ENCODE peak calls at places on chromosomes 13 and 19, in seven cellular contexts. N, R, Y, D, W, F and O are unnamed samples.

GRCh38 chr13:32010137-32010536 is 21.4 kb upstream of the FRY start:
- DNase-seq in F (peak; percentile 23), D (no peak), W (no peak), R (no peak), N (no peak), Y (no peak), O (no peak)

GRCh38 chr13:113918580-113918979 is 54.7 kb upstream of the GAS6 start:
- DNase-seq in W (no peak), Y (no peak), D (no peak), N (no peak), F (no peak), R (no peak), O (no peak)

GRCh38 chr13:57748096-57748495 is 116.6 kb downstream of the PCDH17 start:
- DNase-seq in W (no peak), N (no peak), R (no peak), D (no peak), Y (no peak), F (no peak), O (no peak)

GRCh38 chr19:2255982-2256685 is at the start of gene JSRP1:
- DNase-seq in R (no peak), F (no peak), N (no peak), Y (no peak), W (no peak), D (no peak), O (no peak)

GRCh38 chr13:24165746-24166145 is 5.2 kb downstream of the SPATA13 start:
- DNase-seq in N (no peak), F (peak; percentile 35), D (no peak), R (no peak), W (peak; percentile 91), Y (no peak), O (no peak)

GRCh38 chr13:66972659-66973058 is 257.5 kb downstream of the PCDH9 start:
- DNase-seq in Y (no peak), N (no peak), W (no peak), D (no peak), R (no peak), F (peak; percentile 37), O (no peak)

GRCh38 chr19:4009990-4010807 is 2.7 kb downstream of the PIAS4 start:
- DNase-seq in Y (no peak), W (no peak), D (no peak), F (peak; percentile 53), N (no peak), R (no peak), O (no peak)

GRCh38 chr19:19040417-19040816 is 7.0 kb downstream of the ARMC6 start:
- DNase-seq in F (peak; percentile 96), N (no peak), Y (no peak), D (no peak), R (peak; percentile 76), W (peak; percentile 81), O (no peak)

GRCh38 chr13:102318233-102318632 is 83.6 kb downstream of the FGF14 start:
- DNase-seq in D (no peak), W (no peak), Y (no peak), R (no peak), N (no peak), F (no peak), O (no peak)

GRCh38 chr19:19403373-19403901 is 2.0 kb upstream of the GATAD2A start:
- DNase-seq in Y (no peak), R (no peak), W (peak; percentile 48), D (peak; percentile 56), N (no peak), F (peak; percentile 27), O (no peak)

GRCh38 chr13:102825400-102825799 is 20.4 kb upstream of the ERCC5 start:
- DNase-seq in N (no peak), R (no peak), W (no peak), D (no peak), F (no peak), Y (no peak), O (no peak)

GRCh38 chr13:25249001-25249543 is 38.2 kb downstream of the MTMR6 start:
- DNase-seq in W (peak; percentile 41), F (peak; percentile 73), Y (no peak), D (peak; percentile 49), N (no peak), R (peak; percentile 19), O (peak; percentile 48)

GRCh38 chr13:33213797-33214196 is 71.8 kb downstream of the STARD13 start:
- DNase-seq in D (no peak), R (no peak), N (no peak), F (peak; percentile 61), W (no peak), Y (no peak), O (no peak)

GRCh38 chr19:51703655-51704515 is 10.8 kb downstream of the SPACA6 start:
- DNase-seq in N (peak; percentile 98), D (peak; percentile 89), Y (peak; percentile 95), W (peak; percentile 92), F (peak; percentile 98), R (peak; percentile 77), O (peak; percentile 97)

GRCh38 chr13:97953376-97953970 is at the start of gene IPO5:
- DNase-seq in R (no peak), D (no peak), W (no peak), N (no peak), F (peak; percentile 74), Y (peak; percentile 3), O (no peak)

DNA sequence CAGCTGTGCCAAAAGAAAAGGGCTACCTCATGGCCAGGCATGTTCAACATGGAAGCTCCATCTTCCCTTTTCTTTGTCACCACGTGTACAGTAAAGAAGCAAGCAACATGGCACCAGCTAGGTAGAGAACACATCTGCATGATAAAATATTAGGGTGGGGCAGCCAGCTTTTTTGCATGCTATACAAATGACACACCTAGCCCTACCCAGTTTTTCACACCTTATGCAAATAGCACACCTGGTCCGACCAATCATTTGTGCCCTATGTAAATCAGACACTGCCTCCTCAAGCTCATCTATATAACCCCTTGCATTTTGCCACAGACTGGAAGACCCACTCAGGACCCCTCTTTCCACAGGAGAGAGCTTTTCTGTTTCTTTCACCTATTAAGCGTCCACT is 85.5 kb downstream of the STOML3 start:
- DNase-seq in F (no peak), R (no peak), Y (no peak), N (no peak), W (no peak), D (no peak), O (no peak)
- TF ChIP-seq CTCF in F (no peak), R (no peak), Y (no peak), N (no peak), W (no peak), D (no peak), O (no peak)

DNA sequence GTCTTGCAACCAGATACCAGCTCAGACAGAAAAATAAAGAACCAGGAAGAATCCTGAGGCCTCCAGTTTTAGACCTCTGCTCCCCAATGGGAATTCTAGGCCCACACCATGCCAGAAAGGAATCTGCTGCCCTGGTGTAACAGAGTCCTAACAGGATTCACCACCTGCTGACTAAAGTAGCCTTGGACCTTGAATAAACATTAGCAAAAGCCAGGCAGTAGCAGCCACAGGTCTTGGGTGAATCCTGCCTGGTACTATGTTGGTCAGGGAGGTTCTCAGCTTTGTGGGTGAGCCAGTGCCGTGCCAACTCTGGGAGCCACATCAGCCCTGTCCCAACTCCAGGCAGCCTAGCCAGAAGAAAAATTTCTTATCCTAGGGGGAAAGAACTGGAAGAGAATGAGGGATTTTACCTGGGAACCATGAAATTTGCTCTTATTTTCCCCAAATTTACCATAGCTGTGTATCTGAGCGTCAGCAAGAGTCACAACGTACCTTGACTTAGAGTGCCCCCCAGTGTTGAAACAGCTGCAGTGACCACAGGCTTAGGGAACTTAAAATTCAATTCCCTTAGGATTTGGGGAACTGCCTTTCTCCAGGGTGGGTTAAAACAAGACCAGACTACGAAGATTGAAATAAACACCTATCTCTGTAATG is 1895.6 kb upstream of the PRR20A start:
- DNase-seq in F (no peak), Y (peak; percentile 14), R (peak; percentile 1), N (peak; percentile 42), W (no peak), D (no peak), O (peak; percentile 0)
- TF ChIP-seq CTCF in F (no peak), Y (peak; percentile 35), R (peak; percentile 45), N (peak; percentile 69), W (no peak), D (peak; percentile 15), O (peak; percentile 7)

GRCh38 chr13:46962286-46962941 is 65.6 kb upstream of the HTR2A start:
- DNase-seq in D (peak; percentile 67), F (peak; percentile 41), W (peak; percentile 57), N (no peak), Y (no peak), R (no peak), O (peak; percentile 40)
- TF ChIP-seq CTCF in D (peak; percentile 32), F (peak; percentile 62), W (peak; percentile 28), N (no peak), Y (peak; percentile 43), R (peak; percentile 36), O (peak; percentile 56)

GRCh38 chr13:27171830-27172494 is 351 bp upstream of the USP12 start:
- DNase-seq in R (peak; percentile 62), N (peak; percentile 96), W (peak; percentile 97), Y (peak; percentile 94), F (peak; percentile 92), D (peak; percentile 88), O (peak; percentile 97)
- TF ChIP-seq CTCF in R (peak; percentile 59), N (no peak), W (no peak), Y (no peak), F (no peak), D (no peak), O (peak; percentile 21)

GRCh38 chr19:14073232-14073924 is 792 bp downstream of the MISP3 start:
- DNase-seq in D (peak; percentile 74), F (peak; percentile 83), Y (peak; percentile 88), W (peak; percentile 78), R (no peak), N (peak; percentile 76), O (peak; percentile 89)
- TF ChIP-seq CTCF in D (peak; percentile 38), F (peak; percentile 9), Y (no peak), W (peak; percentile 7), R (peak; percentile 32), N (peak; percentile 45), O (peak; percentile 65)

GRCh38 chr19:45816236-45817009 is 1.3 kb upstream of the RSPH6A start:
- DNase-seq in W (no peak), N (peak; percentile 40), Y (no peak), F (no peak), R (no peak), D (no peak), O (no peak)

GRCh38 chr19:45817010-45817724 is 2.1 kb upstream of the RSPH6A start:
- DNase-seq in Y (peak; percentile 99), R (peak; percentile 87), N (peak; percentile 99), W (peak; percentile 83), D (peak; percentile 75), F (peak; percentile 96), O (peak; percentile 97)

GRCh38 chr19:45815501-45816216 is 551 bp upstream of the RSPH6A start:
- DNase-seq in R (no peak), D (no peak), F (no peak), W (no peak), Y (peak; percentile 81), N (peak; percentile 85), O (no peak)

GRCh38 chr19:45819769-45820168 is 4.7 kb upstream of the RSPH6A start:
- DNase-seq in N (no peak), Y (no peak), W (no peak), R (no peak), F (no peak), D (no peak), O (no peak)

GRCh38 chr19:45817725-45818301 is 2.7 kb upstream of the RSPH6A start:
- DNase-seq in Y (no peak), F (no peak), N (no peak), D (peak; percentile 53), W (no peak), R (no peak), O (no peak)
- TF ChIP-seq CTCF in Y (no peak), F (no peak), N (no peak), D (no peak), W (no peak), R (no peak), O (no peak)

GRCh38 chr19:44757735-44758505 is 9.4 kb downstream of the BCL3 start:
- DNase-seq in N (peak; percentile 64), F (peak; percentile 75), Y (peak; percentile 77), W (peak; percentile 87), D (no peak), R (no peak), O (no peak)
- TF ChIP-seq CTCF in N (no peak), F (peak; percentile 16), Y (no peak), W (peak; percentile 14), D (no peak), R (no peak), O (no peak)